ENCODE peak calls at places on chromosomes 6 and 20, in five cellular contexts. P is endodermal cell; Y is colonic mucosa; W is CD8-positive, alpha-beta T cell; Q is CD8-positive, alpha-beta memory T cell. Z is an unnamed sample.

GRCh38 chr6:9138856-9139426 is 703.6 kb upstream of the SLC35B3 start:
- DNase-seq in Q (no peak), W (no peak), Y (no peak), P (no peak), Z (no peak)

GRCh38 chr20:32582659-32583580 is 2.2 kb downstream of the NOL4L start:
- DNase-seq in Q (no peak), Y (no peak), W (no peak), P (peak; percentile 84), Z (peak; percentile 49)

GRCh38 chr6:154508573-154509375 is 1.7 kb downstream of the CNKSR3 start:
- DNase-seq in Q (no peak), P (no peak), W (no peak), Y (peak; percentile 73), Z (no peak)

GRCh38 chr20:11509776-11510175 is 407.9 kb upstream of the BTBD3 start:
- DNase-seq in P (no peak), Y (no peak), W (no peak), Q (no peak), Z (no peak)

GRCh38 chr6:168641455-168641854 is 200.5 kb downstream of the SMOC2 start:
- DNase-seq in Y (no peak), P (no peak), W (no peak), Q (no peak), Z (peak; percentile 36)

GRCh38 chr6:152170702-152171667 is 363.5 kb downstream of the ESR1 start:
- DNase-seq in P (no peak), Q (peak; percentile 25), W (no peak), Y (no peak), Z (peak; percentile 93)

GRCh38 chr6:112037783-112038216 is 16.1 kb upstream of the CCN6 start:
- DNase-seq in W (no peak), Q (no peak), Y (peak; percentile 38), P (no peak), Z (no peak)

GRCh38 chr20:49964964-49965780 is 17.6 kb upstream of the SNAI1 start:
- DNase-seq in Q (no peak), W (no peak), Y (peak; percentile 54), P (peak; percentile 93), Z (peak; percentile 51)

GRCh38 chr6:106360410-106360988 is at the start of gene CRYBG1:
- DNase-seq in Q (peak; percentile 64), W (peak; percentile 48), P (peak; percentile 99), Y (peak; percentile 88), Z (peak; percentile 17)

GRCh38 chr6:26158581-26159416 is 71.6 kb downstream of the HFE start:
- DNase-seq in W (peak; percentile 46), P (peak; percentile 62), Q (peak; percentile 52), Y (peak; percentile 83), Z (peak; percentile 30)

GRCh38 chr6:71203211-71203610 is 85.4 kb upstream of the OGFRL1 start:
- DNase-seq in Y (no peak), Q (no peak), W (no peak), P (no peak), Z (no peak)

GRCh38 chr20:50019466-50020256 is 36.9 kb downstream of the SNAI1 start:
- DNase-seq in Y (no peak), W (no peak), Q (no peak), P (peak; percentile 45), Z (no peak)

GRCh38 chr6:17169291-17169690 is 67.4 kb downstream of the STMND1 start:
- DNase-seq in P (no peak), Y (no peak), W (no peak), Q (no peak), Z (peak; percentile 21)

GRCh38 chr6:4964675-4965336 is 39.0 kb downstream of the RPP40 start:
- DNase-seq in Q (no peak), P (no peak), Y (no peak), W (no peak), Z (no peak)

GRCh38 chr6:139540276-139540675 is 165.8 kb upstream of the CITED2 start:
- DNase-seq in W (peak; percentile 34), Y (no peak), P (no peak), Q (peak; percentile 15), Z (no peak)

GRCh38 chr6:37182736-37183590 is 13.0 kb downstream of the PIM1 start:
- DNase-seq in Y (no peak), P (no peak), W (peak; percentile 50), Q (peak; percentile 44), Z (no peak)

GRCh38 chr6:10412948-10413849 is 1.7 kb downstream of the TFAP2A start:
- DNase-seq in Q (no peak), W (no peak), Y (no peak), P (peak; percentile 84), Z (no peak)

GRCh38 chr6:159435701-159436100 is 257.3 kb downstream of the SOD2 start:
- DNase-seq in Y (no peak), Q (no peak), W (no peak), P (no peak), Z (no peak)

GRCh38 chr6:159429427-159429826 is 260.2 kb downstream of the FNDC1 start:
- DNase-seq in Q (no peak), Y (no peak), P (no peak), W (no peak), Z (no peak)

GRCh38 chr6:159434410-159434809 is 258.6 kb downstream of the SOD2 start:
- DNase-seq in Q (no peak), Y (no peak), W (no peak), P (no peak), Z (peak; percentile 58)

GRCh38 chr6:159431750-159432149 is 261.3 kb downstream of the SOD2 start:
- DNase-seq in Q (no peak), W (no peak), P (no peak), Y (no peak), Z (no peak)

DNA sequence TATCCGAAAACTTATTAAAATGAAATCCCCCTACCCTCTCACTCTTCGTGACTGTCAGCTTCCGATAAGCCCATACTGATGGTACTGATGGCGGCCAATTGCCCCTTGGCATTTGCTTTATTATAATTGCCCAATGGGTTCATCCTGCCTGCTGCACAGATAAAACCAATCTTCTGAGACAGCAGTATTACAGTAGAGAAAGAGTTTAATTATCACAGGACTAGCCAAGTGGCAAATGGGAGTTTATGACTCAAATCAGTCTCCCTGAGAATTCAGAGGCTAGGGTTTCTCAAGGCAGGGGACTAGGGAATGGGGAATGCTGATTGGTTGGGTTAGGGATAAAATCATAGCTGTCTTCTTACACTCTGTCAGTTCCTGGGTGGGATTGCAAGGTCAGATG is 259.5 kb downstream of the SOD2 start:
- DNase-seq in W (no peak), Q (no peak), P (no peak), Y (no peak), Z (no peak)
- H3K4me3 ChIP-seq in W (no peak overlapping the region), Q (no peak overlapping the region), P (no peak overlapping the region), Y (no peak overlapping the region), Z (no peak overlapping the region)

GRCh38 chr6:41589636-41590622 is 43.7 kb downstream of the FOXP4 start:
- DNase-seq in W (no peak), Q (no peak), P (no peak), Y (no peak), Z (no peak)
- H3K36me3 ChIP-seq in W (no peaks in the 10 kb centered on the region), Q (no peaks in the 10 kb centered on the region), P (peaks cover 67% of the 10 kb centered on the region), Y (peaks cover 6% of the 10 kb centered on the region), Z (peaks cover 6% of the 10 kb centered on the region)

DNA sequence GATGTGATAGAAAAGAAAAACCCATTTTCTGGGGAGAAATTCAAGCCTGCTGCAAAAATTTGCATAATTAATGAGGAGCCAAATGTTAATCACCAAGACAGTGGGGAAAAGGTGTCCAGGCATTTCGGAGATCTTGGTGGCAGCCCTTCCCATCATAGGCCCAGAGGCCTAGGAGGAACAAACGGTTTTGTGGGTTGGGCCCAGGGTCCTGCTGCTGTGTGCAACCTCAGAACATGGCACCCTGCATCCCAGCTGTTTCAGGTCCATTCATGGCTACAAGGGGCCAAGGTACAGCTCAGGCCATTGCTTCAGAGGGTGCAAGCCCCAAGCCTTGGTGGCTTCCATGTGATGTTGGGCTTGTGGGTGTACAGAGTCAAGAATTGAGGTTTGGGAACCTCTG is 189.8 kb upstream of the IMPG1 start:
- DNase-seq in Q (no peak), Y (no peak), W (no peak), P (no peak), Z (no peak)
- H3K9me3 ChIP-seq in Q (no peaks in the 10 kb centered on the region), Y (no peaks in the 10 kb centered on the region), W (no peaks in the 10 kb centered on the region), P (peaks cover 33% of the 10 kb centered on the region), Z (no peaks in the 10 kb centered on the region)

GRCh38 chr6:131061041-131061770 is 1.8 kb downstream of the EPB41L2 start:
- DNase-seq in Q (no peak), P (peak; percentile 53), W (no peak), Y (no peak), Z (peak; percentile 58)

GRCh38 chr6:131063028-131063763 is at the start of gene EPB41L2:
- DNase-seq in P (peak; percentile 96), Q (peak; percentile 79), W (peak; percentile 69), Y (peak; percentile 91), Z (peak; percentile 95)

GRCh38 chr6:131062245-131063027 is 609 bp downstream of the EPB41L2 start:
- DNase-seq in P (peak; percentile 74), Q (peak; percentile 7), W (no peak), Y (peak; percentile 49), Z (peak; percentile 40)

GRCh38 chr6:131060311-131060710 is 2.7 kb downstream of the EPB41L2 start:
- DNase-seq in P (no peak), W (no peak), Q (no peak), Y (no peak), Z (no peak)

GRCh38 chr6:131061771-131062160 is 1.3 kb downstream of the EPB41L2 start:
- DNase-seq in W (no peak), Q (no peak), Y (no peak), P (no peak), Z (no peak)
- H3K4me3 ChIP-seq in W (no peak overlapping the region), Q (no peak overlapping the region), Y (peak overlapping the region; percentile 93), P (peak overlapping the region; percentile 92), Z (peak overlapping the region; percentile 97)

GRCh38 chr6:135191508-135192255 is 10.6 kb downstream of the MYB start:
- DNase-seq in P (no peak), Q (no peak), Y (no peak), W (no peak), Z (no peak)
- H3K36me3 ChIP-seq in P (peaks cover 13% of the 10 kb centered on the region), Q (peaks cover 7% of the 10 kb centered on the region), Y (peaks cover 4% of the 10 kb centered on the region), W (peaks cover 15% of the 10 kb centered on the region), Z (no peaks in the 10 kb centered on the region)

GRCh38 chr20:59823030-59823423 is 110.4 kb downstream of the SYCP2 start:
- DNase-seq in W (no peak), Y (peak; percentile 13), P (no peak), Q (no peak), Z (no peak)

GRCh38 chr20:59822291-59823029 is 111.0 kb downstream of the SYCP2 start:
- DNase-seq in Y (peak; percentile 18), W (no peak), Q (no peak), P (peak; percentile 45), Z (no peak)

GRCh38 chr20:59823860-59824259 is 109.6 kb downstream of the SYCP2 start:
- DNase-seq in Q (no peak), W (no peak), P (peak; percentile 31), Y (peak; percentile 13), Z (no peak)

GRCh38 chr20:59824711-59825562 is 108.5 kb downstream of the SYCP2 start:
- DNase-seq in Q (no peak), P (peak; percentile 41), W (no peak), Y (peak; percentile 13), Z (no peak)

DNA sequence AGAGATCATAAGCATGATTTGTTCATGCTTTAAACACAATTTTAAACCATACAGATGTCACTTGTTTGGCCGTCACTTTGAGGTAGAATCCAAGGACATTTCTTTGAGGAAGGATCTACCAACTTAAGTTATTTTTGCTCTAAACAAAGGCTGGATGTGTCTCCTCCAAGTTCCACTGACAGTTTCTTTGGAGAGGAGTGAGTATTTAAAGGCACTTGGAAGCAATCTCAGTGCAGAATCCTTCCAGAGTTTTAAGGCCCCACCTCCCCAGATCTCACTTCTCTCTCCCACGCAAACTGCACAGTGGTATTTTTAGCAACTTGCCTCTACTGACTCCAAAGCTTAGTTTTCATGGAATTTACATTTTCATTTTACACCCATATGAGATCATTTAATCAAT is 110.0 kb downstream of the SYCP2 start:
- DNase-seq in Y (no peak), P (no peak), W (no peak), Q (no peak), Z (no peak)
- H3K9me3 ChIP-seq in Y (no peaks in the 10 kb centered on the region), P (peaks cover 2% of the 10 kb centered on the region), W (no peaks in the 10 kb centered on the region), Q (no peaks in the 10 kb centered on the region), Z (no peaks in the 10 kb centered on the region)

GRCh38 chr6:31041372-31041974 is 31.2 kb downstream of the MUC22 start:
- DNase-seq in P (no peak), W (no peak), Q (no peak), Y (no peak), Z (no peak)
- H3K4me3 ChIP-seq in P (no peak overlapping the region), W (no peak overlapping the region), Q (no peak overlapping the region), Y (no peak overlapping the region), Z (no peak overlapping the region)